ENCODE peak calls at places on chromosome 1, in four cellular contexts. E is neural progenitor cell, U is hepatocyte, X is HCT116. N is an unnamed sample.

GRCh38 chr1:118984086-118984989 is 3.8 kb downstream of the TBX15 start:
- DNase-seq in X (no peak), E (peak; percentile 77), U (no peak), N (no peak)

GRCh38 chr1:8083739-8084484 is 57.8 kb upstream of the ERRFI1 start:
- DNase-seq in X (no peak), U (no peak), E (peak; percentile 16), N (no peak)

GRCh38 chr1:160045653-160046052 is 13.9 kb upstream of the PIGM start:
- DNase-seq in U (no peak), E (no peak), X (no peak), N (no peak)

GRCh38 chr1:36224537-36225297 is 474 bp downstream of the THRAP3 start:
- DNase-seq in X (peak; percentile 61), U (peak; percentile 89), E (peak; percentile 90), N (peak; percentile 78)

GRCh38 chr1:101236546-101237228 is at the start of gene S1PR1:
- DNase-seq in E (peak; percentile 94), U (peak; percentile 71), X (no peak), N (no peak)

GRCh38 chr1:234962340-234962989 is 166.2 kb downstream of the TOMM20 start:
- DNase-seq in X (no peak), E (no peak), U (peak; percentile 64), N (no peak)

GRCh38 chr1:40862008-40862863 is at the start of gene CITED4:
- DNase-seq in E (peak; percentile 99), U (peak; percentile 97), X (peak; percentile 91), N (peak; percentile 93)

GRCh38 chr1:230589951-230590350 is 52.3 kb upstream of the COG2 start:
- DNase-seq in U (no peak), X (no peak), E (no peak), N (no peak)

GRCh38 chr1:235008239-235008638 is 120.4 kb downstream of the TOMM20 start:
- DNase-seq in E (no peak), U (no peak), X (no peak), N (no peak)

GRCh38 chr1:91763252-91763651 is 122.7 kb downstream of the TGFBR3 start:
- DNase-seq in X (no peak), E (no peak), U (no peak), N (no peak)

GRCh38 chr1:70205437-70206118 is at the start of gene LRRC40:
- DNase-seq in X (peak; percentile 90), E (peak; percentile 98), U (peak; percentile 98), N (peak; percentile 93)

GRCh38 chr1:85484264-85484663 is 19.3 kb upstream of the DDAH1 start:
- DNase-seq in E (no peak), U (no peak), X (no peak), N (no peak)

GRCh38 chr1:202029171-202029665 is 18.8 kb downstream of the ELF3 start:
- DNase-seq in U (no peak), X (peak; percentile 73), E (no peak), N (no peak)

GRCh38 chr1:207316141-207316540 is 5.3 kb upstream of the CD55 start:
- DNase-seq in E (no peak), X (no peak), U (peak; percentile 43), N (peak; percentile 67)

GRCh38 chr1:2125375-2126211 is 69.0 kb downstream of the FAAP20 start:
- DNase-seq in X (no peak), U (no peak), E (peak; percentile 1), N (peak; percentile 19)

GRCh38 chr1:109089242-109090015 is 1.1 kb upstream of the TMEM167B start:
- DNase-seq in E (peak; percentile 86), U (peak; percentile 53), X (peak; percentile 41), N (peak; percentile 80)

GRCh38 chr1:172588296-172589291 is 55.6 kb downstream of the SUCO start:
- DNase-seq in X (peak; percentile 64), E (no peak), U (peak; percentile 17), N (no peak)

GRCh38 chr1:21220815-21221214 is 44.1 kb upstream of the EIF4G3 start:
- DNase-seq in U (no peak), E (no peak), X (no peak), N (no peak)

GRCh38 chr1:6490181-6491075 is 1.0 kb downstream of the PLEKHG5 start:
- DNase-seq in U (peak; percentile 92), X (peak; percentile 59), E (peak; percentile 90), N (peak; percentile 83)

GRCh38 chr1:238104752-238105151 is 214.0 kb upstream of the ZP4 start:
- DNase-seq in U (no peak), X (no peak), E (no peak), N (no peak)

GRCh38 chr1:187909382-187909781 is 1080.6 kb downstream of the PLA2G4A start:
- DNase-seq in X (no peak), E (no peak), U (no peak), N (no peak)

GRCh38 chr1:66253330-66253921 is 280.5 kb upstream of the SGIP1 start:
- DNase-seq in U (peak; percentile 69), E (peak; percentile 63), X (peak; percentile 65), N (no peak)

GRCh38 chr1:235946570-235946981 is 79.9 kb upstream of the LYST start:
- DNase-seq in U (no peak), E (no peak), X (no peak), N (peak; percentile 29)

DNA sequence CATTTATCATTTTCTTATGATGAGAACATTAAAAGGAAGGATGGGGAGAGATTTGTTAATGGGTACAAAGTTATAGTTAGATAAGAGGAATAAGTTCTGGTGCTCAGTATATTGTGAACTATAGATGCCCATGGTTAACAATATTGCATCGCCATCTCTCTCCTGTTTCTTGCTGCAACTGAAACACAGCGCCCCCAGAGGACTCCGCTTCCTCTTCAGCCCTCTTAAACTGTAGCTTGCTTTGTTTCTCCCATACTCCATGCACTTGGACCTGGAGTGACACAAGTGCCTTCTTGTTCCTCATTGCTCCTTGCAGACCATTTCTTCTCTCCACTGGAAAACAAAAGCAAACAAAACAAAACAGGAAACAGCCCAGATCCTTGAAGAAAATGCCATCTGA is 70.1 kb upstream of the NTPCR start:
- DNase-seq in E (peak; percentile 40), U (peak; percentile 53), X (peak; percentile 50), N (no peak)
- TF ChIP-seq CTCF in E (peak; percentile 71), U (peak; percentile 54), X (peak; percentile 86), N (peak; percentile 55)

DNA sequence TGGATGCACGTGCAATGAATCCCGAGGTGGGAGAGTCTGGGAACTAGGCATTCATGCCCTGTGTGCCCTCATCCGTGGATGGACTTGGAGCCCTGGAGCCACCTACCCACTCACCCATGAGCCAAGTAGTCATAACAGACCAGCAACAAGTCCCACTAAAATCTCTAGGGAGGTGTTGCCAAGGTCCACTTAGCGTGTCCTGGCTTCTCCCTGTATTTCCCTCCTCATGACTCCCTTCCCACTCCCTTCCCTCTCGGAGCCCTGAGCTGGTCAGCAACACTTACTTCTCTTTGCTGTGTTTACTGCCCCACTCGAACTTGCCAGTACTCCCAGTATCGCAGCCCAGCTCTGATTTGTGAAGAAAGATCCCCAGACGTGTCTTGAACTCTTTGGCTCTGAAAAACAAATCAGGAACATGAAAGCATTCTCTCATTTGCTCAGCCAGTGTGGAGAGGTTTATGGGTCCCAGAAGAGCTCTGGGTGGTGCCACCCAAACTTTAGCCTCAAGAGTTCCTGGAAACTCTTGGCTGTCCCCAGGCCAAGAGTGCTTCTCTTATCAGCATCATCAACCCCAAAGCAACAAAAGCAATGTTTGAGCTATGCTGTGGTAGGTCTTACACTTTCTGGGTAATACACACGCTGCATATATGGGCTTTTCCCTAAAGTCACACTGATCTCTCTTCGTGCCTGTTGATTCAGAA is 1.1 kb downstream of the RGS16 start:
- DNase-seq in X (no peak), U (no peak), E (no peak), N (no peak)
- H3K36me3 ChIP-seq in X (peaks cover 12% of the 10 kb centered on the region), U (no peaks in the 10 kb centered on the region), E (no peaks in the 10 kb centered on the region), N (peaks cover 3% of the 10 kb centered on the region)

GRCh38 chr1:12170263-12170671 is 3.5 kb downstream of the TNFRSF1B start:
- DNase-seq in X (no peak), E (no peak), U (no peak), N (no peak)

GRCh38 chr1:12172042-12172851 is 5.5 kb downstream of the TNFRSF1B start:
- DNase-seq in X (no peak), U (no peak), E (no peak), N (no peak)

GRCh38 chr1:12169442-12170135 is 2.8 kb downstream of the TNFRSF1B start:
- DNase-seq in E (no peak), U (no peak), X (no peak), N (no peak)

GRCh38 chr1:12172959-12173358 is 6.2 kb downstream of the TNFRSF1B start:
- DNase-seq in X (no peak), U (no peak), E (no peak), N (no peak)

DNA sequence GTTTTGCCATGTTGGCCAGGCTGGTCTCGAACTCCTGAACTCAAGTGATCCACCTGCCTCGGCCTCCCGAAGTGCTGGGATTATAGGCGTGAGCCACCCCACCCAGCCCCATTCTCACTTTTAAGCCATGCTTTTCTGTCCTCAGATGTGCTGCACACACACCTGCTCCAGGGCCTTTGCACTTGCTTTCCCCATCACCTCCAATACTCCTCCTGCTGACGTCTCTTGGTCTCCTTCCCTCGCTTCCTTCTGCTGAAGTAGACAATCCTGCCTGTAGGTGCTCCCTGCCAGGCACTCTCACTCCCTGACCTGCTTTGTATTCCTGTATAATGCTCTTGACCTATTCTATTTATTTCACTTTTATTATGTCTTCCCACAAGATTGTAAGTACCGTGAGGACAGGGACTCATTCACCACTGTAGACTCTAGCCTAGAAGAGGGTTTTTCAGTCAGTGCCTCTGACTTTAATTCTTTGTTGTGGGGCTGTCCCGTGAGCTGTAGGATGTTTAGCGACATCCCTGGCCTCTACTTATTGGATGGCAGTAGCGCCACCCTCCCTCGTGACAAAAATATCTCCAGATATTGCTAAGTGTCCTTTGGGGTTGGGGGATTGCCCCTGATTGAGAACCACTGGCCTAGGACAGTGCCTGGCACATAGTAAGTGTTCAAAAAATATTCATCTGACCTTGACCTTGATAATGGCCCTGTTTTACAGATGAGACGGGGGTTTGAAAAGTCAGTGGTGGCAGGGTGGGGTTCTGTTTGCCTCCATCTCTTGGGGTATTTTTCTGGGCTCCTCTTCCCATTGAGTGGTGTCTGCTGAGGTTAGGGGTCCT is 4.6 kb downstream of the TNFRSF1B start:
- DNase-seq in E (no peak), U (no peak), X (no peak), N (no peak)
- H3K4me1 ChIP-seq in E (no peaks in the 10 kb centered on the region), U (peaks cover 3% of the 10 kb centered on the region), X (peaks cover 3% of the 10 kb centered on the region), N (no peaks in the 10 kb centered on the region)

GRCh38 chr1:197619008-197619640 is 156.2 kb downstream of the DENND1B start:
- DNase-seq in E (peak; percentile 13), U (no peak), X (peak; percentile 6), N (no peak)
- TF ChIP-seq CTCF in E (peak; percentile 44), U (peak; percentile 47), X (peak; percentile 14), N (peak; percentile 23)

DNA sequence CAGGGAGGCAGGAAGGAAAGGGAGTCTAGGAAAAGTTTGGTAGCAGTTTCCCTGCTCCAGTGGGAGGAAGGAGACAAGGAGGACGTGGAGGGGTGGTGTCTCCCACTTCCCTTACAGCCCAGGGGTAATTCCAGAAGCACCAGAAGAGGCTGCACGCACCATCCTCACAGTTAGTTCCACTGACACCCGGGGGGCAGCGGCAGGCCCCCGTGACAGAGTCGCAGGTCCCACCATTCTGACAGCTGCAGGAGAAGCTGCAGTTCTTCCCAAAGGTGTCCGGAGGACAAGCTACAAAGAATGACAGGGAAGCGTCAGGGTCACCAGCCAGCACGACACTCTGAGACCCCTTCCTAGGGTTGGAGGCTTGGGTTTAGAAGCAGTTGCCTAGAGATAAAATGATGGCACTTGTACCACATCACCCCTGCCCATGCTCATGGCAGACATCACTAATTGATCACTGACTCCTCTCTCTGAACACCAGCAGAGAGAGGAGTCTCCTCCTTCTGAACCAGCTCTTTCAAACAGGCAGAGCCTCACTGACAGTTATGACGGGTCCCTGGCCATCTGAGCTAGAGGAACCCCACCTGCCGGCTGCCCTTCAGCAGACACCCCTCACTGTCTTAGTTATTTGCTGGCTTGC is 53.3 kb downstream of the ARHGEF16 start:
- DNase-seq in E (no peak), X (no peak), U (no peak), N (no peak)
- H3K36me3 ChIP-seq in E (no peaks in the 10 kb centered on the region), X (no peaks in the 10 kb centered on the region), U (no peaks in the 10 kb centered on the region), N (no peaks in the 10 kb centered on the region)

GRCh38 chr1:156481527-156481926 is 19.0 kb downstream of the MEF2D start:
- DNase-seq in U (no peak), X (no peak), E (no peak), N (no peak)
- H3K4me1 ChIP-seq in U (no peaks in the 10 kb centered on the region), X (peaks cover 11% of the 10 kb centered on the region), E (no peaks in the 10 kb centered on the region), N (no peaks in the 10 kb centered on the region)

N was measured in Caco-2.